ENCODE peak calls at places on chromosome 1, in nine cellular contexts. R is neural crest cell; Y is A172; N is activated effector memory CD4-positive, alpha-beta T cell treated with anti-CD3 and anti-CD28 coated beads, Interleukin-2, amount 50 U/mL, for 16 hours; D is mesothelial cell of epicardium; X is NCI-H1092; K is T-helper 1 cell; I is A549; V is stimulated activated CD8-positive, alpha-beta memory T cell treated with anti-CD3 and anti-CD28 coated beads, Interleukin-15, amount 100 ng/mL, for 24 hours. G is an unnamed sample.

GRCh38 chr1:18124977-18125376 is 17.4 kb downstream of the IGSF21 start:
- DNase-seq in R (no peak), Y (no peak), N (no peak), D (no peak), X (no peak), K (no peak), I (no peak), V (no peak), G (no peak)

GRCh38 chr1:205975387-205975998 is 27.7 kb downstream of the RAB7B start:
- DNase-seq in R (no peak), Y (no peak), N (no peak), D (no peak), X (no peak), K (no peak), I (no peak), V (no peak), G (no peak)

GRCh38 chr1:23376890-23377811 is 7.5 kb upstream of the ZNF436 start:
- DNase-seq in R (no peak), Y (peak), N (no peak), D (no peak), X (no peak), K (no peak), I (peak), V (no peak), G (peak)

GRCh38 chr1:206012086-206012859 is 9.1 kb upstream of the RAB7B start:
- DNase-seq in R (no peak), Y (no peak), N (no peak), D (no peak), X (no peak), K (peak), I (no peak), V (no peak), G (peak)

GRCh38 chr1:70892140-70892539 is 155.5 kb downstream of the PTGER3 start:
- DNase-seq in R (no peak), Y (no peak), N (no peak), D (no peak), X (no peak), K (no peak), I (no peak), V (no peak), G (no peak)

GRCh38 chr1:176374967-176375569 is 87.9 kb upstream of the PAPPA2 start:
- DNase-seq in R (peak), Y (peak), N (peak), D (peak), X (peak), K (peak), I (peak), V (peak), G (peak)

GRCh38 chr1:202701200-202701599 is 9.1 kb downstream of the SYT2 start:
- DNase-seq in R (no peak), Y (no peak), N (no peak), D (no peak), X (no peak), K (no peak), I (no peak), V (no peak), G (no peak)

GRCh38 chr1:81809808-81810207 is 9.1 kb downstream of the ADGRL2 start:
- DNase-seq in R (no peak), Y (no peak), N (no peak), D (no peak), X (no peak), K (no peak), I (no peak), V (no peak), G (no peak)

GRCh38 chr1:35894183-35894582 is 11.2 kb downstream of the AGO1 start:
- DNase-seq in R (no peak), Y (peak), N (no peak), D (no peak), X (no peak), K (peak), I (peak), V (no peak), G (peak)

GRCh38 chr1:3820316-3820715 is 24.0 kb upstream of the LRRC47 start:
- DNase-seq in R (no peak), Y (no peak), N (no peak), D (no peak), X (no peak), K (no peak), I (no peak), V (no peak), G (no peak)

GRCh38 chr1:87335175-87335992 is 6.7 kb downstream of the LMO4 start:
- DNase-seq in R (peak), Y (no peak), N (peak), D (peak), X (peak), K (peak), I (no peak), V (no peak), G (peak)

GRCh38 chr1:46606255-46606965 is 2.3 kb upstream of the MKNK1 start:
- DNase-seq in R (no peak), Y (no peak), N (no peak), D (no peak), X (peak), K (no peak), I (no peak), V (no peak), G (no peak)

GRCh38 chr1:116997666-116998065 is 3.9 kb upstream of the CD101 start:
- DNase-seq in R (no peak), Y (no peak), N (no peak), D (no peak), X (no peak), K (no peak), I (no peak), V (no peak), G (no peak)

GRCh38 chr1:75134656-75134938 is 409 bp downstream of the LHX8 start:
- DNase-seq in R (no peak), Y (no peak), N (no peak), D (no peak), X (peak), K (no peak), I (no peak), V (no peak), G (no peak)

GRCh38 chr1:119080586-119080985 is 59.9 kb downstream of the WARS2 start:
- DNase-seq in R (no peak), Y (peak), N (no peak), D (no peak), X (no peak), K (no peak), I (no peak), V (no peak), G (no peak)

GRCh38 chr1:110227774-110228173 is 17.7 kb downstream of the KCNC4 start:
- DNase-seq in R (no peak), Y (no peak), N (no peak), D (no peak), X (no peak), K (no peak), I (no peak), V (no peak), G (no peak)

GRCh38 chr1:234875328-234875952 is 253.2 kb downstream of the TOMM20 start:
- DNase-seq in R (no peak), Y (no peak), N (no peak), D (no peak), X (no peak), K (no peak), I (no peak), V (no peak), G (no peak)

G was measured in K562.